ENCODE peak calls at places on chromosomes 6 and 20, in four cellular contexts. R is H9, C is IMR-90, Z is H1. Y is an unnamed sample.

GRCh38 chr6:86477510-86478166 is 459.7 kb upstream of the HTR1E start:
- DNase-seq in R (peak; percentile 37), C (no peak), Z (no peak), Y (peak; percentile 76)

GRCh38 chr6:38495922-38496635 is 143.7 kb downstream of the BTBD9 start:
- DNase-seq in R (no peak), C (no peak), Z (no peak), Y (no peak)

GRCh38 chr6:121437861-121438651 is 2.6 kb downstream of the GJA1 start:
- DNase-seq in R (peak; percentile 71), C (peak; percentile 52), Z (no peak), Y (peak; percentile 97)

GRCh38 chr20:14826926-14827325 is 489.5 kb upstream of the FLRT3 start:
- DNase-seq in R (no peak), C (no peak), Z (no peak), Y (no peak)

GRCh38 chr20:33081411-33082154 is 2.1 kb downstream of the BPIFB4 start:
- DNase-seq in R (no peak), C (no peak), Z (no peak), Y (no peak)

GRCh38 chr20:39623584-39624234 is 661.6 kb downstream of the DHX35 start:
- DNase-seq in R (no peak), C (no peak), Z (no peak), Y (no peak)

GRCh38 chr6:81265106-81265505 is 487.4 kb downstream of the TENT5A start:
- DNase-seq in R (no peak), C (peak; percentile 19), Z (no peak), Y (no peak)

GRCh38 chr20:61997372-61997771 is 68.3 kb downstream of the TAF4 start:
- DNase-seq in R (no peak), C (no peak), Z (no peak), Y (no peak)

GRCh38 chr6:24996145-24996836 is 60.5 kb upstream of the RIPOR2 start:
- DNase-seq in R (no peak), C (no peak), Z (no peak), Y (no peak)

GRCh38 chr20:62835931-62836861 is 19.3 kb downstream of the COL9A3 start:
- DNase-seq in R (no peak), C (peak; percentile 50), Z (no peak), Y (no peak)

GRCh38 chr20:44701116-44701865 is 13.9 kb upstream of the CCN5 start:
- DNase-seq in R (peak; percentile 77), C (peak; percentile 19), Z (no peak), Y (peak; percentile 71)
- H2BK5ac ChIP-seq in R (no peak overlapping the region), C (no peak overlapping the region), Z (peak overlapping the region; percentile 17), Y (no peak overlapping the region)

GRCh38 chr20:25739615-25740320 is 43.1 kb upstream of the ZNF337 start:
- DNase-seq in R (no peak), C (peak; percentile 5), Z (no peak), Y (no peak)

GRCh38 chr20:25738198-25738597 is 41.5 kb upstream of the ZNF337 start:
- DNase-seq in R (no peak), C (peak; percentile 36), Z (no peak), Y (no peak)

GRCh38 chr20:25733903-25734302 is 37.2 kb upstream of the ZNF337 start:
- DNase-seq in R (no peak), C (no peak), Z (no peak), Y (no peak)
- H3K56ac ChIP-seq in R (no peak overlapping the region), C (no peak overlapping the region), Z (no peak overlapping the region), Y (no peak overlapping the region)

GRCh38 chr6:36813526-36813925 is 25.7 kb downstream of the CPNE5 start:
- DNase-seq in R (no peak), C (no peak), Z (no peak), Y (no peak)
- H3K27ac ChIP-seq in R (no peak overlapping the region), C (no peak overlapping the region), Z (no peak overlapping the region), Y (no peak overlapping the region)

DNA sequence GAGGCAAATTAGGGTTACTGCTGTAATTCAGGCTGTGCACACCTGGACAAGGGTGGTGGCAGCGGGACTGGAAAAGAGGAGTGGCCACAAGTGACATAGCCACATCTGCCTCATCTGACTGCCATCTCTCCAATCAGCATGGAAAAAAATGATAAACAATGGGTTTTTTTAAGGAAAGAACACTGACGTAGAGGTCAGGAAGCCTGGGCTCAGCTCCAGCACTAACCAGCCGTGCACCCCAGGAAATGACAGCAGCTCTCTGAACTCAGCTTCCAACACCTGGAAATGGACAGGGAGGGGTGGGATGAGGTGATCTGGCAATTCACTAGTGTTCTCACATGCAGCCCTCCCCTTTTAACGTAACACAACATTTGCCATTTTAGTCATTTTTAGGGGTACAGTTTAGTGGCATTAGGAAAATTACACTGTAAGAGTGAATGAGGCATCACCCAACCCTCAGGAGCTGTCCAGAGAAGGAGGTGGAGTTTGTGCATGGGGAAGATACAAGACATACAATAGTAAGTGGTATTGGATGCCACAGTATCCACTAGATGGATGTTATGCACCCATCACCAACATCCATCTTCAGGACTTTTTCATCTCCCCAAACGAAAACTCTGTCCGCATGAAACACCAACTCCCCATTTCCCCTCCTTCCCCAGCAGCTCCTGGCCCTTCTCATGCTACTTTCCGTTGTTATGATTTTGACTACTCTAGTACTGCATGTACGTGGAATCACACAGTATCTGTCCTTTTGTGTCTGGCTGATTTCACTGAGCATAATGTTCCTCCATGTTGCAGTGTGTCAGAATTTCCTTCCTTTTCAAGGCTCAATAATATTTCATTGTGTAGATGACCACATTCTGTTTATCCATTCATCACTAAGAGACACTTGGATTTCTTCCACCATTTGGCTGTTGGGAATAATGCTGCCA is 215.5 kb upstream of the ECI2 start:
- DNase-seq in R (no peak), C (peak; percentile 73), Z (no peak), Y (no peak)
- H2BK5ac ChIP-seq in R (no peak overlapping the region), C (peak overlapping the region; percentile 12), Z (no peak overlapping the region), Y (no peak overlapping the region)

GRCh38 chr6:3001773-3002293 is 2.1 kb downstream of the NQO2 start:
- DNase-seq in R (no peak), C (peak; percentile 77), Z (no peak), Y (peak; percentile 95)

GRCh38 chr6:3009930-3010329 is 10.2 kb downstream of the NQO2 start:
- DNase-seq in R (no peak), C (peak; percentile 41), Z (no peak), Y (no peak)

GRCh38 chr6:3001146-3001772 is 1.6 kb downstream of the NQO2 start:
- DNase-seq in R (no peak), C (no peak), Z (no peak), Y (no peak)

GRCh38 chr6:3005077-3005476 is 5.4 kb downstream of the NQO2 start:
- DNase-seq in R (no peak), C (no peak), Z (no peak), Y (no peak)

DNA sequence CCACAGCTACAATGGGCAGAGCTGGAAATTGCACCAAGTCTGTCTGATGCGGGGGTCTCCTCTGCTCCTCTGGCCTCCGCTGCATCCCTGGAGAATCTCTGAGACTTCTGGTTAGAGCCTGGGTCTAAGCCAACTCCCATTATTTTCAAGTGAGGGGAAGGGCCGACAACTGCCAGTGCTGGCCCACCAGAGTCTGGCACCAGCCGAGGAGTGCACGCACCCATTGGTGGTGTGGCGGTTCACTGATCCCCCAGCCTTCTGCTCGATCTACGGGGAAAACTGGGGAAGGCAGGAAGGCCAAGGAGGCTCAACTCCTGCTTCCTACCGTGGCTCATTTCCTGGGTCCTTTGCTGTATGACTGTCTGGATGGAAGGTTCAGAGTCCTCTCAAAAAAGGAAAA is 6.2 kb downstream of the NQO2 start:
- DNase-seq in R (no peak), C (no peak), Z (no peak), Y (no peak)
- H3K56ac ChIP-seq in R (no peak overlapping the region), C (no peak overlapping the region), Z (no peak overlapping the region), Y (no peak overlapping the region)

GRCh38 chr6:170317718-170318117 is 11.2 kb downstream of the FAM120B start:
- DNase-seq in R (no peak), C (no peak), Z (no peak), Y (no peak)
- H3K27ac ChIP-seq in R (no peak overlapping the region), C (no peak overlapping the region), Z (no peak overlapping the region), Y (no peak overlapping the region)